ENCODE peak calls at places on chromosomes 1 and 21, in seven cellular contexts. R is bronchial epithelial cell; B is CD8-positive, alpha-beta T cell; X is mammary epithelial cell; I is fibroblast of pulmonary artery; Y is tibial nerve; P is dorsolateral prefrontal cortex. F is an unnamed sample.

GRCh38 chr1:22452401-22452963 is 831 bp downstream of the ZBTB40 start:
- DNase-seq in P (peak), I (peak), X (peak), B (peak), Y (peak), R (peak), F (peak)

GRCh38 chr1:5664906-5665875 is 327.0 kb downstream of the NPHP4 start:
- DNase-seq in B (no peak), I (no peak), P (no peak), R (no peak), Y (no peak), X (no peak), F (no peak)

GRCh38 chr1:15676688-15677661 is 7.1 kb upstream of the PLEKHM2 start:
- DNase-seq in B (no peak), Y (no peak), P (no peak), X (no peak), I (no peak), R (no peak), F (no peak)

GRCh38 chr1:84339503-84339902 is 38.0 kb downstream of the SAMD13 start:
- DNase-seq in X (peak), Y (no peak), B (no peak), I (peak), P (no peak), R (peak), F (peak)

GRCh38 chr1:153776352-153776751 is 1.1 kb downstream of the SLC27A3 start:
- DNase-seq in R (no peak), Y (no peak), I (no peak), X (no peak), B (no peak), P (no peak), F (no peak)

GRCh38 chr1:224542783-224543440 is 73.2 kb upstream of the CNIH3 start:
- DNase-seq in B (no peak), P (no peak), I (peak), R (peak), Y (no peak), X (peak), F (peak)

GRCh38 chr1:229430761-229431269 is 3.1 kb downstream of the ACTA1 start:
- DNase-seq in Y (peak), P (no peak), R (no peak), X (no peak), B (peak), I (peak), F (peak)

GRCh38 chr1:162629077-162629637 is 3.1 kb upstream of the DDR2 start:
- DNase-seq in Y (no peak), I (no peak), B (no peak), R (no peak), P (no peak), X (no peak), F (peak)

GRCh38 chr1:200512191-200512590 is 102.4 kb upstream of the ZNF281 start:
- DNase-seq in R (peak), I (peak), B (no peak), X (peak), P (no peak), Y (no peak), F (peak)

GRCh38 chr1:23759277-23759676 is 16.0 kb downstream of the ELOA start:
- DNase-seq in X (no peak), Y (no peak), R (no peak), P (no peak), I (no peak), B (no peak), F (no peak)

GRCh38 chr1:205856433-205856832 is 6.5 kb upstream of the PM20D1 start:
- DNase-seq in I (no peak), Y (no peak), R (no peak), P (no peak), X (no peak), B (no peak), F (no peak)

GRCh38 chr1:173190101-173190895 is 16.8 kb downstream of the TNFSF4 start:
- DNase-seq in B (no peak), X (peak), P (no peak), R (peak), Y (peak), I (peak), F (peak)

DNA sequence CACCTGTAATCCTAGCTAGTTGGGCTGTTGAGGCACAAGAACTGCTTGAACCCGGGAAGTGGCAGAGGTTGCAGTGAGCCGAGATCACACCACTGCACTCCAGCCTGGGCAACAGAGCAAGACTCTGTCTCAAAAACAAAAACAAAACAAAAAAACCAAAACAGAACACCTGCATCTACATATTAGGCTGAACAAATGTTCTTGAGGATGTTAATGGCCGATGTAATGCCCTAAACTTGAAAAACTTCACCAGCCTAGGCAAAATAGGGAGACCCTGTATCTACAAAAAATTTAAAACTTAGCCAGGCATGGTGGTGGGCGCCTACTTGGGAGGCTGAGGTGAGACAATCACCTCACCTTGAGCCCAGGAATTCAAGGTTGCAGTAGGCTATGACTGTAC is 17.8 kb downstream of the GPBP1L1 start:
- DNase-seq in R (no peak), P (no peak), B (no peak), X (no peak), I (no peak), Y (no peak), F (no peak)
- TF ChIP-seq CTCF in R (no peak), P (no peak), B (no peak), X (no peak), I (no peak), Y (no peak), F (no peak)

GRCh38 chr1:4106731-4107130 is 206.7 kb upstream of the C1orf174 start:
- DNase-seq in I (no peak), P (no peak), B (no peak), Y (no peak), X (no peak), R (no peak), F (no peak)

GRCh38 chr1:4105300-4105880 is 205.3 kb upstream of the C1orf174 start:
- DNase-seq in P (no peak), Y (no peak), X (no peak), B (no peak), I (no peak), R (no peak), F (no peak)

GRCh38 chr1:4107291-4107690 is 207.2 kb upstream of the C1orf174 start:
- DNase-seq in I (no peak), Y (no peak), R (no peak), X (no peak), B (no peak), P (no peak), F (no peak)

DNA sequence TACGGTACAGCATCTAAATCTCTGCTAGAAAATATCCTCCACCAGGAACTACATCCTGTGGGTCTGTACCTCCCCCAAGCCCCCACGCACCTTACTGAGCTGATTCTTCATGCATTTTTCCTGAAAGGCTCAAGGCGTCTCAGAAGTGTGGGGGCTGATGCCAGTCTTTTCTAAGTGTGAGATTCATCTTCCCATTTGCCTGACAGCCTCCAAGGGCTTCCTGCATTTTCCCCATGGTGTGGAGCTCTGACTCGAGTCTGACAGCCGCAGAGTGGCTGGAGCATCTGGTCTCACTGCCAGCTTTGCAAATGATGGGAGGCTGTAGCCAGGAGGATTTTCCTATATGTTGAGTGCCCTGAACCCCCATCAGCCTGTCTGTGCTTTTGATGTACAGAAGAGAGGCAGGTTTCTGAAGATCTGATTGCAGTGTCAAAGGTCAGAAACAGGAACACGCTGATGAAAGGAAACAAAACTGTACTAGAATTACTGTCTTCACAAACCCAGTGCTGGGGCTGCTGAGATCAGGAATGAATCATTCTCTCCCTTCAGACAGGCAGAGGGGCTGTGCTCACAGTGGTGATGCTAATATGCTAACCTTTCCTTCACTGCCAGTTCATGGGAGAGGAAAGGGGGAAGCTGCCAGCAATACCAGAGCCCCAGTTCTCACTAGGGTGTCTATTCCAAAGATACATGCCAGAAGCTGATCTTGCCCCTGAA is 201.5 kb upstream of the C1orf174 start:
- DNase-seq in B (no peak), P (no peak), R (no peak), Y (no peak), I (no peak), X (no peak), F (no peak)
- H3K4me3 ChIP-seq in B (no peak), P (no peak), R (no peak), Y (no peak), I (no peak), X (no peak), F (no peak)

DNA sequence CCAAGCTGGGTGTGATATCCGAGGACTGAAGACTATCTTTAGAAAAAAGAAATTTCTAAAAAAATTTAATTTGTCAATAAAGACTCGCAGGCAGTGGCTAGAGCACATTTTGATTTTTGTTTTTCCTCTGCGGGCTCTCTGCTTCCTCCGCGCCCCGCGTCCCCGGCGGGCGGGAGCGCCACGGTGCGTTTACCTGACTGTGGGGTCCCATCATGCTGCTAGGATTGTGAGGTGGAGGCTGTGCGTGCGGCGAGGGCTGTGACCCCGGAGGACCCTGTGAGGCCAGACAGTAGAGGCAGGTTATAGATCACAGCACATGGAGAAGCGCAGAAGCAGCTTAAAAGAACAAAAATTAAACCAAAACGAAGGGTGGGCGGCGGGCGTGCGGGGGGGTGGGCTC is 57.9 kb downstream of the MRPL37 start:
- DNase-seq in B (no peak), X (no peak), P (no peak), I (no peak), Y (no peak), R (no peak), F (no peak)
- TF ChIP-seq CTCF in B (no peak), X (no peak), P (no peak), I (no peak), Y (no peak), R (no peak), F (no peak)

DNA sequence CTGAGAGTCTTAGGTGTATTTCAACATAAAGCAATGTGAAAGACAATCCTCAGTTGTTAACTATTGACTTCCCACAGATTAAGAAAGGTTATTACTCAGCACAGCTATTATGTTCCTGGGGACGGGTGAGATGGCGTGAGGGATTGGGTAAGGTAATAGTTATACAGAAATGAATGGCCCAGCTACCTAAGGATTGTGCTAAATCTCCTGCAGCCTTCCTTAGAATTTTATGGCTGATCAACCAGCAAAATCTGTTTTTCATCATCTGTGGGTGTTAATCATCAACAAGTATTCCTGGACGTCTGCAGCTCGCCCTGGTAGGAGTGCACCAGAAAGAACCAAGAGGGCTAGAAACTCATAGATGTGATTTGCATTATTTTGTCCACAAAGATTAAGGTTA is 146.0 kb upstream of the IVNS1ABP start:
- DNase-seq in X (no peak), B (no peak), R (peak), I (no peak), Y (no peak), P (no peak), F (peak)
- H3K4me3 ChIP-seq in X (no peak), B (no peak), R (no peak), I (no peak), Y (no peak), P (no peak), F (no peak)

GRCh38 chr1:89810880-89811279 is 10.0 kb upstream of the LRRC8D start:
- DNase-seq in P (no peak), R (peak), X (no peak), I (no peak), B (no peak), Y (no peak), F (no peak)

GRCh38 chr1:89815040-89815439 is 5.8 kb upstream of the LRRC8D start:
- DNase-seq in B (no peak), I (no peak), R (no peak), Y (no peak), X (no peak), P (no peak), F (no peak)

GRCh38 chr1:89820423-89821321 is at the start of gene LRRC8D:
- DNase-seq in B (peak), P (peak), Y (peak), I (peak), X (peak), R (peak), F (peak)

GRCh38 chr1:89812992-89813391 is 7.8 kb upstream of the LRRC8D start:
- DNase-seq in Y (no peak), B (no peak), R (no peak), P (no peak), I (peak), X (no peak), F (peak)

GRCh38 chr1:89815611-89816010 is 5.2 kb upstream of the LRRC8D start:
- DNase-seq in Y (peak), R (no peak), B (no peak), P (no peak), I (no peak), X (no peak), F (no peak)
- TF ChIP-seq CTCF in Y (no peak), R (no peak), B (no peak), P (no peak), I (no peak), X (no peak), F (no peak)

GRCh38 chr21:26572026-26572425 is 1.1 kb downstream of the CYYR1 start:
- DNase-seq in B (no peak), R (no peak), Y (no peak), I (no peak), P (no peak), X (no peak), F (no peak)
- H3K4me3 ChIP-seq in B (no peak), R (no peak), Y (peak), I (no peak), P (no peak), X (peak), F (peak)

GRCh38 chr21:44012474-44013379 is 618 bp downstream of the TRAPPC10 start:
- DNase-seq in X (peak), P (peak), R (no peak), B (peak), Y (peak), I (peak), F (peak)
- TF ChIP-seq CTCF in X (no peak), P (no peak), R (no peak), B (no peak), Y (peak), I (no peak), F (no peak)

DNA sequence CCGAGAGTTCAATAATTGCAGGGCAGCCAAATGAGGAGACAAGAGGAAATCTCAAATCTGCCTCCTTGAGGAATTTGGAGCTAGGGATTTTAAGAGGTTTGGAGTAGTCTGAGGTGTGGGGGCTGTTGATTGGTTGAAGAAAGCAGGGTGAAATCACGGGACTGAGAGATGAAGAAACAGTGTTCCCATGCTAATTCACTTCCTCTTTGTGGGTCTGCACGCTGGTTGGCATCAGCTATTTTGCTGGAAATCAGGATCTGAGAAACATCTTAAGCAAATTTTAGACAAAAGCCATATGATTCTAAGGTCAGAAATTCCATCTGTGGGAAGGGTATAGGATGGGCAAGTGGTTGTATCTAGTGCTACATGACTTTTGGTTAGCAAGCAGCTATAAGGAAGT is 107.1 kb upstream of the PAXBP1 start:
- DNase-seq in X (no peak), B (no peak), P (no peak), Y (peak), I (no peak), R (no peak), F (no peak)
- H3K4me3 ChIP-seq in X (no peak), B (no peak), P (no peak), Y (no peak), I (no peak), R (no peak), F (no peak)

F was measured in AG10803.